ENCODE peak calls at places on chromosomes 16 and 17, in four cellular contexts. V is A549, L is HepG2, C is K562. G is an unnamed sample.

GRCh38 chr16:8798174-8798527 is 512 bp downstream of the PMM2 start:
- DNase-seq in V (peak), L (peak), C (peak), G (no peak)

GRCh38 chr17:48068491-48068961 is 20.4 kb downstream of the NFE2L1 start:
- DNase-seq in V (peak), L (peak), C (peak), G (no peak)

GRCh38 chr16:89138843-89139520 is 32.6 kb upstream of the CDH15 start:
- DNase-seq in V (no peak), L (no peak), C (no peak), G (no peak)

GRCh38 chr17:2202302-2202995 is 101.1 kb downstream of the SMG6 start:
- DNase-seq in V (no peak), L (no peak), C (no peak), G (no peak)

GRCh38 chr16:56419740-56420548 is 5.4 kb downstream of the AMFR start:
- DNase-seq in V (no peak), L (peak), C (no peak), G (no peak)

GRCh38 chr16:2159052-2159838 is 3.7 kb downstream of the TRAF7 start:
- DNase-seq in V (peak), L (no peak), C (no peak), G (no peak)

GRCh38 chr17:13568746-13569739 is 32.7 kb downstream of the HS3ST3A1 start:
- DNase-seq in V (no peak), L (no peak), C (no peak), G (no peak)

GRCh38 chr17:19876524-19877161 is 8.9 kb upstream of the ULK2 start:
- DNase-seq in V (no peak), L (no peak), C (no peak), G (no peak)

GRCh38 chr17:65389956-65390355 is 171.5 kb downstream of the AXIN2 start:
- DNase-seq in V (no peak), L (no peak), C (no peak), G (no peak)

GRCh38 chr17:50779747-50780363 is 12.5 kb upstream of the ANKRD40CL start:
- DNase-seq in V (no peak), L (no peak), C (no peak), G (no peak)

GRCh38 chr16:47448830-47449575 is 11.9 kb downstream of the ITFG1 start:
- DNase-seq in V (no peak), L (no peak), C (peak), G (no peak)

GRCh38 chr16:79267781-79268180 is 332.8 kb downstream of the MAF start:
- DNase-seq in V (no peak), L (no peak), C (no peak), G (no peak)

GRCh38 chr16:68754117-68754792 is 17.2 kb downstream of the CDH1 start:
- DNase-seq in V (no peak), L (no peak), C (no peak), G (no peak)

GRCh38 chr17:61073799-61074513 is 325.7 kb upstream of the TBX2 start:
- DNase-seq in V (no peak), L (no peak), C (no peak), G (no peak)

GRCh38 chr17:76274559-76274956 is 9.4 kb downstream of the UBALD2 start:
- DNase-seq in V (no peak), L (no peak), C (no peak), G (no peak)

GRCh38 chr17:16529906-16530305 is 37.9 kb upstream of the LRRC75A start:
- DNase-seq in V (no peak), L (no peak), C (no peak), G (no peak)

GRCh38 chr16:1102921-1103648 is 7.0 kb upstream of the C1QTNF8 start:
- DNase-seq in V (no peak), L (no peak), C (peak), G (no peak)

GRCh38 chr16:85738878-85739715 is 11.8 kb downstream of the C16orf74 start:
- DNase-seq in V (no peak), L (no peak), C (no peak), G (no peak)

GRCh38 chr17:1186923-1187771 is 7.4 kb upstream of the ABR start:
- DNase-seq in V (peak), L (peak), C (peak), G (no peak)

GRCh38 chr17:77146882-77147281 is 6.1 kb downstream of the SEC14L1 start:
- DNase-seq in V (no peak), L (no peak), C (no peak), G (no peak)

GRCh38 chr16:68364601-68364998 is 53.8 kb downstream of the PRMT7 start:
- DNase-seq in V (no peak), L (no peak), C (no peak), G (no peak)

GRCh38 chr17:56305017-56305416 is 151.7 kb downstream of the ANKFN1 start:
- DNase-seq in V (no peak), L (no peak), C (no peak), G (no peak)

GRCh38 chr17:43389022-43389947 is 9.5 kb upstream of the ARL4D start:
- DNase-seq in V (peak), L (peak), C (peak), G (no peak)

GRCh38 chr16:52309761-52310416 is 237.1 kb downstream of the TOX3 start:
- DNase-seq in V (no peak), L (no peak), C (no peak), G (no peak)

GRCh38 chr17:50055055-50055425 is 870 bp upstream of the ITGA3 start:
- DNase-seq in V (peak), L (no peak), C (no peak), G (no peak)

GRCh38 chr17:47941998-47942490 is 673 bp downstream of the PNPO start:
- DNase-seq in V (no peak), L (peak), C (peak), G (no peak)

GRCh38 chr17:44997733-44998520 is 29.8 kb upstream of the C1QL1 start:
- DNase-seq in V (no peak), L (no peak), C (no peak), G (no peak)

GRCh38 chr16:2250652-2251280 is 621 bp downstream of the ECI1 start:
- DNase-seq in V (peak), L (no peak), C (peak), G (no peak)

DNA sequence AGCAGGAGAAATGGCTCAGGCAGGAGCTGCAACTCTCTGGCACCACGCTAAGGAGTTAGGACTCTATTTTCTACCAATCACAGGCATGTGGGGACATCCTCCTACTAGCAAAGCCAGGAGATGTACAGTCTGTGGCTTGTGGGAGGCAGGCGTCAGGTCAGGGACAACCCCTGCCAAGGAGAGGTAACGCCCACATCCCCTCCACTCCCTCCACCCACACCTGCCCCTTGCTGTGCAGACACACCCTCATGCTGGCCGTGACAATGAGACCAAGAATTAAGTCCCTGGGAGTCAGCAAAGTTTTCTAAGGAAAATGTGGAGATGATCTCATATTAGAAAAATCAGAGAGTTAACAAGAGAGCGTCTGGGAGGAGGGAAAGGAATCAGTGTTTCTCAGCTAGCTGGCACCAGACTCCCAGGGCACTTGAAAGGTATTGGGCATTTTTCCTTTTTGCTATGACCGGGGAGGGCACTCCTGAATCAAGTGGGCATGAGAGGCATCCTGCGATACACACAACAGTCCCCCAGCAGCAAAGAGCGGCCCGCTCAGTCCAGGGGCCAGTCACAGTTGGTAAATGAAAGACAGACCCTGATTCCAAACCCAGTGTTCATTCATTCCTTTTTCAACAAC is 87.3 kb upstream of the RPL38 start:
- DNase-seq in V (no peak), L (no peak), C (no peak), G (no peak)
- TF ChIP-seq MYC in V (no peak), L (no peak), C (no peak), G (no peak)

GRCh38 chr16:62889097-62889496 is 852.9 kb upstream of the CDH8 start:
- DNase-seq in V (no peak), L (no peak), C (no peak), G (no peak)

GRCh38 chr16:62882552-62883221 is 846.4 kb upstream of the CDH8 start:
- DNase-seq in V (no peak), L (no peak), C (no peak), G (no peak)

DNA sequence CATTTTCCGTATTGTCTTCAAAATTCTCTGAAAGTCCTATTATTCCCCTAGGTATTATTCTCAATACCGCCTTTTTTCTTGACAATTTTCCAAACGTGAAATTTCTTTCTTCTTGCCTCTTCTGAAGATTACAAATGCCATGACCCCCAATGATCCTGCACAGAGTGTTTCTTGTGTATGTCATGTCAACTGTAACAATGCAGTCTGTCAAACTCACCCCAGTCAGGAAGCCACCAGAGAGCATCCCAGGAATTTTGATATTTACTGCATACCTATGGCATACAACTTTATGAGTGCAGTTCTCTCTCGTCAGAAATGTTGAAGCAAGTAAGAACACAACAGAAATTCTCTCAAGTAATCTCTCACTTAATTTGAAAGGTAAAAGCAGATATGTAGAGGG is 847.3 kb upstream of the CDH8 start:
- DNase-seq in V (no peak), L (no peak), C (no peak), G (no peak)
- TF ChIP-seq REST in V (no peak), L (no peak), C (no peak), G (no peak)

DNA sequence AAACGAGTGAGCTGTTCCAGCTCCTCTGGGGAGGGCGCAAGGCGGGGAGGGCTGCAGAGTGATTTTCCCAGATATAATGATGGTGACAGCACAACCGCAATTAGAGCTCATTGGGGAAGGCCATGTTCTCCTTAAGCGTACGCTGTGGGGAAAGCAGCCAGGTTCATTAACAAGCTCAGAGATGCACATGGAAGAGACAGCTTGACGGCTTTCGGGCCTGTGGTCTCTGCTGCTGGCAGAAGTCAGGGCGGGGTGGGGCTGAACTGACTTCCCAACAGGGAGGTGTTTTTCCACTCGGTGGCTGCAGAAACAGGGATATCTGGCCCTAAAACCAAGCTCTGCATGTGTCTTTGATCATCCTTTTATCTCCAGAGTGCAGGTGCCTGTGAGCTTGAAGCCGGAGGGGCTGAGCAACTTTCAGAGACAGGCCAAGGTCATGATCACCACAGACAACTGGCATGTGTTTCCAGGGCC is 24.0 kb upstream of the CACNG1 start:
- DNase-seq in V (no peak), L (peak), C (peak), G (no peak)
- TF ChIP-seq MYC in V (no peak), L (no peak), C (no peak), G (no peak)

GRCh38 chr17:38799501-38800236 is at the start of gene PIP4K2B:
- DNase-seq in V (peak), L (peak), C (peak), G (peak)
- TF ChIP-seq REST in V (no peak), L (no peak), C (peak), G (no peak)

GRCh38 chr16:65666132-65666869 is 544.4 kb upstream of the CDH11 start:
- DNase-seq in V (no peak), L (peak), C (no peak), G (no peak)
- TF ChIP-seq MYC in V (no peak), L (no peak), C (no peak), G (no peak)

G was measured in GM12878.